ENCODE peak calls at places on chromosome 18, in four cellular contexts. Q, W, G and K are unnamed samples.

GRCh38 chr18:10926565-10927194 is 222.7 kb downstream of the PIEZO2 start:
- DNase-seq in Q (no peak), G (no peak), W (no peak), K (no peak)

GRCh38 chr18:3667255-3668137 is 217.5 kb downstream of the TGIF1 start:
- DNase-seq in G (no peak), W (no peak), Q (no peak), K (no peak)

GRCh38 chr18:63892544-63892943 is 5.0 kb downstream of the SERPINB2 start:
- DNase-seq in W (no peak), Q (no peak), G (no peak), K (no peak)

GRCh38 chr18:36186461-36187137 is 698 bp upstream of the MOCOS start:
- DNase-seq in W (no peak), Q (no peak), G (peak; percentile 32), K (no peak)

GRCh38 chr18:50377061-50377798 is 2.4 kb downstream of the SKA1 start:
- DNase-seq in G (no peak), W (no peak), Q (no peak), K (no peak)

GRCh38 chr18:47745227-47745626 is 185.2 kb downstream of the SMAD2 start:
- DNase-seq in Q (no peak), W (no peak), G (no peak), K (no peak)

GRCh38 chr18:75376004-75376403 is 51.5 kb downstream of the SMIM21 start:
- DNase-seq in W (no peak), G (no peak), Q (no peak), K (no peak)

GRCh38 chr18:33720133-33720532 is 142.1 kb downstream of the ASXL3 start:
- DNase-seq in W (peak; percentile 19), Q (no peak), G (no peak), K (peak; percentile 21)

GRCh38 chr18:54961016-54961423 is 1.8 kb upstream of the CCDC68 start:
- DNase-seq in Q (no peak), W (no peak), G (no peak), K (no peak)

GRCh38 chr18:63285332-63285731 is 34.2 kb downstream of the BCL2 start:
- DNase-seq in W (no peak), Q (no peak), G (no peak), K (no peak)

GRCh38 chr18:42765225-42765624 is 350.3 kb downstream of the RIT2 start:
- DNase-seq in G (no peak), W (peak; percentile 1), Q (no peak), K (no peak)

GRCh38 chr18:57547260-57547659 is 39.2 kb downstream of the FECH start:
- DNase-seq in Q (no peak), G (no peak), W (no peak), K (no peak)

GRCh38 chr18:68560128-68560527 is 154.8 kb downstream of the TMX3 start:
- DNase-seq in G (no peak), Q (no peak), W (no peak), K (no peak)

GRCh38 chr18:53408271-53408670 is 816.2 kb downstream of the MBD2 start:
- DNase-seq in G (no peak), Q (no peak), W (no peak), K (no peak)

GRCh38 chr18:59032308-59032707 is 107.4 kb upstream of the SEC11C start:
- DNase-seq in W (no peak), G (no peak), Q (no peak), K (no peak)

GRCh38 chr18:77271720-77272481 is 22.3 kb downstream of the GALR1 start:
- DNase-seq in Q (no peak), G (no peak), W (peak; percentile 53), K (no peak)

GRCh38 chr18:14086459-14087231 is 45.6 kb downstream of the ZNF519 start:
- DNase-seq in G (no peak), W (no peak), Q (no peak), K (no peak)

GRCh38 chr18:51135795-51136194 is 61.7 kb downstream of the MEX3C start:
- DNase-seq in W (no peak), Q (no peak), G (no peak), K (no peak)

GRCh38 chr18:37563810-37564511 is 1.6 kb downstream of the CELF4 start:
- DNase-seq in W (no peak), Q (no peak), G (no peak), K (no peak)

GRCh38 chr18:48313803-48314202 is 95.4 kb downstream of the ZBTB7C start:
- DNase-seq in Q (no peak), W (no peak), G (no peak), K (no peak)

GRCh38 chr18:42028232-42028832 is 73.3 kb downstream of the PIK3C3 start:
- DNase-seq in Q (no peak), G (no peak), W (peak; percentile 24), K (no peak)

GRCh38 chr18:23618862-23619387 is 32.6 kb upstream of the NPC1 start:
- DNase-seq in W (no peak), G (no peak), Q (peak; percentile 28), K (no peak)

GRCh38 chr18:48326901-48327675 is 82.1 kb downstream of the ZBTB7C start:
- DNase-seq in Q (no peak), G (no peak), W (no peak), K (peak; percentile 42)

GRCh38 chr18:73895701-73896100 is 251.9 kb downstream of the FBXO15 start:
- DNase-seq in Q (no peak), W (no peak), G (no peak), K (no peak)

GRCh38 chr18:67475673-67476072 is 40.8 kb downstream of the DSEL start:
- DNase-seq in W (no peak), Q (no peak), G (no peak), K (no peak)

GRCh38 chr18:35324926-35325655 is 19.1 kb downstream of the ZNF24 start:
- DNase-seq in G (no peak), W (no peak), Q (no peak), K (no peak)

GRCh38 chr18:76131738-76132137 is 363.3 kb downstream of the ZNF516 start:
- DNase-seq in G (no peak), Q (no peak), W (no peak), K (no peak)

GRCh38 chr18:12377556-12378553 is 828 bp upstream of the AFG3L2 start:
- DNase-seq in W (no peak), G (no peak), Q (no peak), K (peak; percentile 89)

GRCh38 chr18:21897811-21898210 is 157.2 kb downstream of the MIB1 start:
- DNase-seq in Q (no peak), G (peak; percentile 47), W (peak; percentile 18), K (no peak)

GRCh38 chr18:78459646-78460045 is 520.0 kb upstream of the SALL3 start:
- DNase-seq in W (no peak), G (no peak), Q (no peak), K (no peak)

GRCh38 chr18:12015697-12016062 is 34.4 kb downstream of the IMPA2 start:
- DNase-seq in G (peak; percentile 76), Q (peak; percentile 78), W (no peak), K (no peak)

GRCh38 chr18:7619676-7620075 is 52.6 kb downstream of the PTPRM start:
- DNase-seq in W (no peak), G (no peak), Q (no peak), K (no peak)
- H3K4me3 ChIP-seq in W (no peak overlapping the region), G (no peak overlapping the region), Q (no peak overlapping the region), K (no peak overlapping the region)

GRCh38 chr18:39441648-39442047 is 1876.0 kb upstream of the CELF4 start:
- DNase-seq in Q (no peak), G (no peak), W (no peak), K (no peak)
- H3K4me3 ChIP-seq in Q (no peak overlapping the region), G (no peak overlapping the region), W (no peak overlapping the region), K (no peak overlapping the region)

GRCh38 chr18:9613550-9614400 is 584 bp downstream of the PPP4R1 start:
- DNase-seq in G (peak; percentile 59), W (no peak), Q (peak; percentile 34), K (no peak)
- H3K4me3 ChIP-seq in G (peak overlapping the region; percentile 68), W (peak overlapping the region; percentile 79), Q (peak overlapping the region; percentile 97), K (peak overlapping the region; percentile 73)

DNA sequence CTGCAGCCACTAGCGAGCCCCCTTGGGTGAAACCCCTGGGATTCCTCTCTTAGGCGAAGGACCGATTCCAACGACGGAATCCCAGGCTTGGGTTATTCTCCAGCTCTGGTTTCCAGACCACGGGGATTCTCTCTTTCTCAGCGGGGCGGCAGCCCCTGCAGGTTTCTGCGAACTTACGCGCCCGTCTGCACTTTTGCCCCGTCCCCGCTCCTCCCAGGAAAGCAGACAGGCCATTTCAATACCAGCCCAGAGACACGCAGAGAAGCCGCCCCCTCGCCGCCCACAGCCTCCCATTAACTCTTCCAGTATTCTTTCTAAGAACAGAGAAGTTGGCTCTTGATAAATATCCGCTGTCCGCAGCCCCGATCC is 1.2 kb downstream of the CBLN2 start:
- DNase-seq in W (no peak), G (no peak), Q (no peak), K (no peak)
- H3K4me3 ChIP-seq in W (peak overlapping the region; percentile 38), G (no peak overlapping the region), Q (peak overlapping the region; percentile 61), K (no peak overlapping the region)

DNA sequence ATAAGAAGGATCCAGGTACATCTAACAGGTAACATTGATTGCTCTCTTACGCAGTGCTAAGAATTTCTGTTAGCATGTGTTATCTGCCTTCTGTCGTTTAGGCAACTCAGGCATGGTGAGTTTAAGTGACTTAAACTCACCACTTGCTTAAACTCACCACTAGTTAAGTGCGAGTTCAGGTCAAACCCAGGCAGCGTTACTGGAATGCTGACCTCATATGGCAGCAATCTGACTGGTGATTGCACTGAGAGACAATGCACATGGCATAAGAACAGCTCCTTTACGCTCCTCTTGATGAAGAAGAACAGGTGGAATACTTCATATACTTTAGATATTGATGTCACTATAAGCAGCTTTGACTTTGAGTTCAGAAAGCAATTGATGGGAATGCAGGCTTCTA is 954.1 kb downstream of the SOCS6 start:
- DNase-seq in Q (no peak), W (no peak), G (no peak), K (no peak)
- H3K4me3 ChIP-seq in Q (no peak overlapping the region), W (no peak overlapping the region), G (no peak overlapping the region), K (no peak overlapping the region)